ENCODE peak calls at places on chromosome 12, in eight cellular contexts. K, W, L, H, Z, Q, M and R are unnamed samples.

GRCh38 chr12:27821259-27821973 is 41.4 kb upstream of the MANSC4 start:
- DNase-seq in K (no peak), W (no peak), L (peak), H (peak), Z (no peak), Q (no peak), M (peak), R (no peak)

GRCh38 chr12:119198440-119198839 is 19.7 kb downstream of the HSPB8 start:
- DNase-seq in K (no peak), W (no peak), L (no peak), H (no peak), Z (no peak), Q (no peak), M (no peak), R (no peak)

GRCh38 chr12:120276734-120277133 is 11.2 kb upstream of the PXN start:
- DNase-seq in K (peak), W (no peak), L (peak), H (no peak), Z (no peak), Q (no peak), M (no peak), R (no peak)

GRCh38 chr12:54207539-54208267 is 18.9 kb upstream of the SMUG1 start:
- DNase-seq in K (peak), W (no peak), L (peak), H (peak), Z (no peak), Q (peak), M (peak), R (no peak)

GRCh38 chr12:89529738-89530137 is 3.9 kb upstream of the POC1B start:
- DNase-seq in K (no peak), W (no peak), L (peak), H (peak), Z (no peak), Q (no peak), M (peak), R (no peak)

GRCh38 chr12:88052686-88053085 is 23.5 kb upstream of the C12orf50 start:
- DNase-seq in K (peak), W (no peak), L (peak), H (peak), Z (no peak), Q (peak), M (no peak), R (no peak)

GRCh38 chr12:119168721-119169120 is 10.0 kb upstream of the HSPB8 start:
- DNase-seq in K (no peak), W (no peak), L (no peak), H (no peak), Z (no peak), Q (no peak), M (no peak), R (no peak)

GRCh38 chr12:105317942-105318614 is 12.4 kb upstream of the C12orf75 start:
- DNase-seq in K (no peak), W (no peak), L (no peak), H (no peak), Z (no peak), Q (no peak), M (no peak), R (no peak)

GRCh38 chr12:117441751-117442150 is 80.3 kb upstream of the NOS1 start:
- DNase-seq in K (no peak), W (peak), L (peak), H (no peak), Z (no peak), Q (peak), M (no peak), R (no peak)

GRCh38 chr12:43737646-43738045 is 20.9 kb downstream of the PUS7L start:
- DNase-seq in K (no peak), W (no peak), L (peak), H (no peak), Z (no peak), Q (no peak), M (no peak), R (no peak)

GRCh38 chr12:132084681-132085635 is 59.2 kb downstream of the DDX51 start:
- DNase-seq in K (peak), W (no peak), L (no peak), H (peak), Z (no peak), Q (no peak), M (peak), R (peak)

GRCh38 chr12:124196236-124196635 is 98.7 kb upstream of the RFLNA start:
- DNase-seq in K (no peak), W (no peak), L (no peak), H (no peak), Z (no peak), Q (no peak), M (no peak), R (no peak)

GRCh38 chr12:43106355-43106754 is 445.6 kb downstream of the ADAMTS20 start:
- DNase-seq in K (no peak), W (no peak), L (no peak), H (no peak), Z (no peak), Q (no peak), M (no peak), R (no peak)

GRCh38 chr12:78146365-78146772 is 315.7 kb downstream of the NAV3 start:
- DNase-seq in K (no peak), W (peak), L (peak), H (peak), Z (no peak), Q (no peak), M (peak), R (no peak)

GRCh38 chr12:109232731-109233130 is 76.4 kb downstream of the FOXN4 start:
- DNase-seq in K (no peak), W (no peak), L (no peak), H (no peak), Z (no peak), Q (no peak), M (no peak), R (no peak)

GRCh38 chr12:120849765-120850164 is 54.4 kb downstream of the SPPL3 start:
- DNase-seq in K (no peak), W (no peak), L (peak), H (no peak), Z (no peak), Q (no peak), M (no peak), R (no peak)

GRCh38 chr12:4032906-4033628 is 159.9 kb upstream of the PARP11 start:
- DNase-seq in K (no peak), W (no peak), L (no peak), H (no peak), Z (no peak), Q (no peak), M (no peak), R (no peak)

GRCh38 chr12:101619026-101619827 is 24.5 kb downstream of the MYBPC1 start:
- DNase-seq in K (no peak), W (no peak), L (no peak), H (no peak), Z (no peak), Q (no peak), M (no peak), R (no peak)

GRCh38 chr12:66119229-66119869 is 11.2 kb downstream of the LLPH start:
- DNase-seq in K (no peak), W (no peak), L (no peak), H (peak), Z (no peak), Q (no peak), M (no peak), R (no peak)

GRCh38 chr12:88111074-88111652 is 30.7 kb downstream of the CEP290 start:
- DNase-seq in K (no peak), W (no peak), L (no peak), H (peak), Z (no peak), Q (no peak), M (no peak), R (no peak)

GRCh38 chr12:112711026-112711425 is 80.5 kb upstream of the RPH3A start:
- DNase-seq in K (no peak), W (no peak), L (no peak), H (no peak), Z (no peak), Q (no peak), M (no peak), R (no peak)

GRCh38 chr12:16437926-16438325 is 90.5 kb downstream of the MGST1 start:
- DNase-seq in K (no peak), W (no peak), L (no peak), H (no peak), Z (no peak), Q (no peak), M (no peak), R (no peak)

GRCh38 chr12:91778938-91779400 is 366.7 kb downstream of the BTG1 start:
- DNase-seq in K (peak), W (no peak), L (peak), H (no peak), Z (no peak), Q (no peak), M (no peak), R (no peak)

GRCh38 chr12:42483534-42483857 is 106.0 kb downstream of the PRICKLE1 start:
- DNase-seq in K (no peak), W (no peak), L (no peak), H (no peak), Z (no peak), Q (no peak), M (peak), R (peak)

GRCh38 chr12:80190001-80190400 is 90.7 kb downstream of the OTOGL start:
- DNase-seq in K (no peak), W (no peak), L (no peak), H (no peak), Z (no peak), Q (no peak), M (no peak), R (no peak)